ENCODE peak calls at places on chromosomes 7 and 10, in seven cellular contexts. Z is transverse colon, V is HepG2, R is H7, Y is IMR-90, W is GM23248, D is kidney. X is an unnamed sample.

GRCh38 chr10:73762915-73763314 is 18.7 kb downstream of the SEC24C start:
- DNase-seq in Z (no peak), V (no peak), R (no peak), Y (peak; percentile 53), W (peak; percentile 71), D (no peak), X (peak; percentile 28)

GRCh38 chr7:30650455-30650854 is 31.8 kb downstream of the CRHR2 start:
- DNase-seq in Z (no peak), V (no peak), R (peak; percentile 68), Y (no peak), W (no peak), D (peak; percentile 39), X (no peak)

GRCh38 chr7:50339990-50340500 is 35.5 kb downstream of the IKZF1 start:
- DNase-seq in Z (peak; percentile 39), V (no peak), R (peak; percentile 29), Y (no peak), W (no peak), D (no peak), X (no peak)

GRCh38 chr10:110504111-110504735 is 6.5 kb downstream of the DUSP5 start:
- DNase-seq in Z (peak; percentile 55), V (no peak), R (no peak), Y (peak; percentile 91), W (peak; percentile 88), D (no peak), X (peak; percentile 82)

GRCh38 chr10:15738237-15738928 is 18.7 kb upstream of the ITGA8 start:
- DNase-seq in Z (no peak), V (no peak), R (no peak), Y (no peak), W (peak; percentile 57), D (no peak), X (peak; percentile 91)

GRCh38 chr7:158557441-158557755 is 30.2 kb downstream of the PTPRN2 start:
- DNase-seq in Z (no peak), V (no peak), R (peak; percentile 17), Y (no peak), W (no peak), D (no peak), X (no peak)

GRCh38 chr10:131088619-131089018 is 222.9 kb downstream of the TCERG1L start:
- DNase-seq in Z (no peak), V (no peak), R (peak; percentile 87), Y (no peak), W (no peak), D (no peak), X (no peak)

GRCh38 chr7:1678571-1679325 is 8.7 kb downstream of the ELFN1 start:
- DNase-seq in Z (no peak), V (no peak), R (peak; percentile 32), Y (no peak), W (no peak), D (peak; percentile 69), X (no peak)

GRCh38 chr7:26280097-26280496 is 11.6 kb upstream of the SNX10 start:
- DNase-seq in Z (no peak), V (no peak), R (no peak), Y (no peak), W (no peak), D (no peak), X (no peak)

GRCh38 chr10:122164815-122165491 is 106.1 kb upstream of the BTBD16 start:
- DNase-seq in Z (no peak), V (peak; percentile 90), R (no peak), Y (no peak), W (no peak), D (peak; percentile 25), X (no peak)

GRCh38 chr7:44280993-44281721 is 44.2 kb downstream of the CAMK2B start:
- DNase-seq in Z (peak; percentile 5), V (no peak), R (peak; percentile 36), Y (no peak), W (no peak), D (peak; percentile 70), X (no peak)

GRCh38 chr10:47440207-47440606 is 43.7 kb downstream of the ANXA8 start:
- DNase-seq in Z (no peak), V (no peak), R (peak; percentile 47), Y (no peak), W (no peak), D (no peak), X (no peak)

DNA sequence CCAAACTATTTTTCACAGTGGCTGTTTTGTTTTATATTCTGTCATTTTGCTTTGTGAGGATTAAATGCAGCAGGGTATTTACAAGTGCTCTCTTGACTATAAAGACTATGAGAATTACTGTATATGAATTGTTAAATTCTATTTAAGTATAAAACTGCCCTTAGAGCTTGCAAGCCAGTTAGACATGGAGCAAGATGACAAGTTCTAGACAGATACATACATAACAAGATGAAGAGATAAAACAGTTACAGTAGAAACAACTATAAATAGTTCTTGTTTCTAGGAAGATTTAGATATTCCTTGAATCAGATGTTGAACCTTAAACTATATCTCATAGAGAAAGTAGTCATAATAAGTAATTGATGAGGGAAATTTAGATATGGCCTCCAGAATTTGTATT is 60.6 kb downstream of the DNAH11 start:
- DNase-seq in Z (no peak), V (no peak), R (no peak), Y (no peak), W (no peak), D (no peak), X (no peak)
- H3K4me3 ChIP-seq in Z (no peak overlapping the region), V (no peak overlapping the region), R (no peak overlapping the region), Y (no peak overlapping the region), W (no peak overlapping the region), D (no peak overlapping the region), X (no peak overlapping the region)

GRCh38 chr10:68230268-68230667 is 1.6 kb downstream of the ATOH7 start:
- DNase-seq in Z (no peak), V (no peak), R (no peak), Y (no peak), W (no peak), D (no peak), X (no peak)
- H3K4me3 ChIP-seq in Z (no peak overlapping the region), V (no peak overlapping the region), R (no peak overlapping the region), Y (no peak overlapping the region), W (no peak overlapping the region), D (no peak overlapping the region), X (no peak overlapping the region)

DNA sequence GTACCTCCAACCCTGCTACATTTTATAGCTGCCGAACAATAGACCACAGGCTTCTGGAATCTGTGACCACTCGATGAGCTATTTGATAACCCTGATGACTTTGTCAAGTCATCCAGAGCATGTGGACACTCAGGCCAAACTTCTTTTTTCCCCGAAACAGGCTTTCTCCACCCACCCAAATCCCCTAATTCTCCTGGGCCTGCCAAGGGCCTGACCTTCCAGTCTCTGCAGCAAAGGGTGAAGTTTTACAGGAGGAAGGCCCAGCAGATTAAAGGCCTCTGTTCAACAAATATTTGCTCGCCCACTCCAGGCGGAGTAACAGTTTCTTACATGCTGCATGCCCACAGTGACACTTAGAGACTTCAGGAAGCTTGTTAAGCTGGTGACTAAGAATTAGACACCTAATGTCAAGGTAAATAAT is 2.0 kb downstream of the JCAD start:
- DNase-seq in Z (no peak), V (no peak), R (no peak), Y (peak; percentile 40), W (peak; percentile 50), D (no peak), X (peak; percentile 47)
- H3K4me3 ChIP-seq in Z (no peak overlapping the region), V (no peak overlapping the region), R (no peak overlapping the region), Y (peak overlapping the region; percentile 99), W (peak overlapping the region; percentile 76), D (peak overlapping the region; percentile 55), X (peak overlapping the region; percentile 71)

GRCh38 chr10:102112210-102112817 is 7.9 kb downstream of the LDB1 start:
- DNase-seq in Z (no peak), V (no peak), R (peak; percentile 79), Y (no peak), W (no peak), D (no peak), X (no peak)
- H3K4me3 ChIP-seq in Z (no peak overlapping the region), V (no peak overlapping the region), R (no peak overlapping the region), Y (peak overlapping the region; percentile 92), W (no peak overlapping the region), D (no peak overlapping the region), X (peak overlapping the region; percentile 80)

GRCh38 chr10:101780187-101780817 is 2.9 kb downstream of the NPM3 start:
- DNase-seq in Z (no peak), V (no peak), R (peak; percentile 65), Y (no peak), W (no peak), D (peak; percentile 72), X (no peak)
- H3K4me3 ChIP-seq in Z (peak overlapping the region; percentile 36), V (no peak overlapping the region), R (peak overlapping the region; percentile 50), Y (no peak overlapping the region), W (peak overlapping the region; percentile 54), D (peak overlapping the region; percentile 53), X (peak overlapping the region; percentile 38)

GRCh38 chr7:104445393-104445792 is 117.0 kb downstream of the LHFPL3 start:
- DNase-seq in Z (no peak), V (no peak), R (no peak), Y (no peak), W (no peak), D (no peak), X (no peak)
- H3K4me3 ChIP-seq in Z (no peak overlapping the region), V (no peak overlapping the region), R (no peak overlapping the region), Y (no peak overlapping the region), W (no peak overlapping the region), D (no peak overlapping the region), X (no peak overlapping the region)

GRCh38 chr10:72259491-72260214 is 14.1 kb upstream of the DDIT4 start:
- DNase-seq in Z (no peak), V (no peak), R (no peak), Y (peak; percentile 80), W (peak; percentile 70), D (no peak), X (peak; percentile 70)
- H3K4me3 ChIP-seq in Z (no peak overlapping the region), V (peak overlapping the region; percentile 11), R (no peak overlapping the region), Y (no peak overlapping the region), W (no peak overlapping the region), D (peak overlapping the region; percentile 67), X (no peak overlapping the region)

DNA sequence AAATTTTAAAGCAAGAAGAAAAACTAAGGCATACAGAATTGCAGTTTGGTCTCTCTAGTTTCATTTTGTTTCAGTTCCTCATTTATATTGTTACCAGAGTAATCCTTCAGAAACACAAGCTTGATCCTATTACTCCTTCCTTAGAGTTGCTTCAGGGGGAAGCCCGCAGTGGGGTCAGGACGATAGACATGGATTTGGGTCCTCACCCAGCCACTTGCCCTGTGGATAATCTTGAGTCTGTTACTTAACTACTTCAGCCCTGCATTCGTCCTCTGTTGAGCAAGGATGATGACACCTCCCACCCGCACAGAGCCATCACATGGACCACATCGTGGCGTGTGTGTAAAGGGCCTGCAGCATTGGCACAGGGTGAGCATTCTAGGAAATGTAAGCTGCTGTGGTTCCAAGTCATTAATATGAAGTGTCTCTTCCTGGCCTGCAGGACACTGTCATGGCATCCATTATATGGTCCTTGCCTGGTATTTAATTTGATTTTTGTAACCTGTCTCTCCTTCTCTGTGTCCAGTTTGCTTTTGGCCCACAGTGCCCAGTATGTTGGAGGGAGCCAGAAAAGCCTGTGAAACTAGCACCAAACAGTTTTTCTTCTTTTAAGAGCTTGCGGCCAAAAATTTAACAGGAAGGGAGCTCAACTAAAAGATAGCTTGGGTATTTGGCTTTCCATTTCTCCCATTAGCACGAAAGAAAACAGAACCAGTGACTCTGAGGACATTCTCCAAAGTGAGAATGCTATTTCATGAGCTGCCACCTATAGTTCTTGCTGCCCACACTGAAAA is 111.3 kb downstream of the EEPD1 start:
- DNase-seq in Z (no peak), V (no peak), R (no peak), Y (peak; percentile 28), W (peak; percentile 54), D (no peak), X (peak; percentile 64)
- H3K4me3 ChIP-seq in Z (no peak overlapping the region), V (no peak overlapping the region), R (no peak overlapping the region), Y (no peak overlapping the region), W (no peak overlapping the region), D (no peak overlapping the region), X (no peak overlapping the region)